ENCODE peak calls at places on chromosomes 1 and 21, in seven cellular contexts. One of them, this sample, is unnamed.

GRCh38 chr1:36528361-36529349 is 45.9 kb upstream of the CSF3R start:
- DNase-seq in OCI-LY7: peak
- DNase-seq in activated CD4-positive, alpha-beta T cell treated with anti-CD3 and anti-CD28 coated beads for 48 hours: no peak
- DNase-seq in T1000: no peak
- DNase-seq in IMR-90: no peak
- DNase-seq in activated T-cell treated with anti-CD3 and anti-CD28 coated beads, Interleukin-2, amount 50 U/mL, for 72 hours: no peak
- DNase-seq in stimulated activated CD8-positive, alpha-beta memory T cell treated with anti-CD3 and anti-CD28 coated beads, Interleukin-7, amount 100 ng/mL, for 1 hour: no peak
- DNase-seq in this sample: no peak

GRCh38 chr1:205141236-205142104 is 19.7 kb upstream of the RBBP5 start:
- DNase-seq in OCI-LY7: peak
- DNase-seq in activated CD4-positive, alpha-beta T cell treated with anti-CD3 and anti-CD28 coated beads for 48 hours: peak
- DNase-seq in T1000: peak
- DNase-seq in IMR-90: peak
- DNase-seq in activated T-cell treated with anti-CD3 and anti-CD28 coated beads, Interleukin-2, amount 50 U/mL, for 72 hours: peak
- DNase-seq in stimulated activated CD8-positive, alpha-beta memory T cell treated with anti-CD3 and anti-CD28 coated beads, Interleukin-7, amount 100 ng/mL, for 1 hour: peak
- DNase-seq in this sample: peak

GRCh38 chr1:28028873-28029654 is 59.3 kb downstream of the EYA3 start:
- DNase-seq in OCI-LY7: no peak
- DNase-seq in activated CD4-positive, alpha-beta T cell treated with anti-CD3 and anti-CD28 coated beads for 48 hours: no peak
- DNase-seq in T1000: no peak
- DNase-seq in IMR-90: peak
- DNase-seq in activated T-cell treated with anti-CD3 and anti-CD28 coated beads, Interleukin-2, amount 50 U/mL, for 72 hours: no peak
- DNase-seq in stimulated activated CD8-positive, alpha-beta memory T cell treated with anti-CD3 and anti-CD28 coated beads, Interleukin-7, amount 100 ng/mL, for 1 hour: no peak
- DNase-seq in this sample: no peak

GRCh38 chr1:52192024-52192423 is 50.1 kb downstream of the ZFYVE9 start:
- DNase-seq in OCI-LY7: no peak
- DNase-seq in activated CD4-positive, alpha-beta T cell treated with anti-CD3 and anti-CD28 coated beads for 48 hours: no peak
- DNase-seq in T1000: no peak
- DNase-seq in IMR-90: no peak
- DNase-seq in activated T-cell treated with anti-CD3 and anti-CD28 coated beads, Interleukin-2, amount 50 U/mL, for 72 hours: no peak
- DNase-seq in stimulated activated CD8-positive, alpha-beta memory T cell treated with anti-CD3 and anti-CD28 coated beads, Interleukin-7, amount 100 ng/mL, for 1 hour: no peak
- DNase-seq in this sample: no peak

GRCh38 chr21:36150192-36150711 is 6.4 kb upstream of the DOP1B start:
- DNase-seq in OCI-LY7: peak
- DNase-seq in activated CD4-positive, alpha-beta T cell treated with anti-CD3 and anti-CD28 coated beads for 48 hours: no peak
- DNase-seq in T1000: no peak
- DNase-seq in IMR-90: peak
- DNase-seq in activated T-cell treated with anti-CD3 and anti-CD28 coated beads, Interleukin-2, amount 50 U/mL, for 72 hours: no peak
- DNase-seq in stimulated activated CD8-positive, alpha-beta memory T cell treated with anti-CD3 and anti-CD28 coated beads, Interleukin-7, amount 100 ng/mL, for 1 hour: no peak
- DNase-seq in this sample: no peak

GRCh38 chr1:1928231-1929101 is 9.4 kb upstream of the TMEM52 start:
- DNase-seq in OCI-LY7: no peak
- DNase-seq in activated CD4-positive, alpha-beta T cell treated with anti-CD3 and anti-CD28 coated beads for 48 hours: no peak
- DNase-seq in T1000: no peak
- DNase-seq in IMR-90: no peak
- DNase-seq in activated T-cell treated with anti-CD3 and anti-CD28 coated beads, Interleukin-2, amount 50 U/mL, for 72 hours: no peak
- DNase-seq in stimulated activated CD8-positive, alpha-beta memory T cell treated with anti-CD3 and anti-CD28 coated beads, Interleukin-7, amount 100 ng/mL, for 1 hour: no peak
- DNase-seq in this sample: no peak

GRCh38 chr1:220684890-220685289 is 5.3 kb upstream of the C1orf115 start:
- DNase-seq in OCI-LY7: no peak
- DNase-seq in activated CD4-positive, alpha-beta T cell treated with anti-CD3 and anti-CD28 coated beads for 48 hours: no peak
- DNase-seq in T1000: no peak
- DNase-seq in IMR-90: no peak
- DNase-seq in activated T-cell treated with anti-CD3 and anti-CD28 coated beads, Interleukin-2, amount 50 U/mL, for 72 hours: no peak
- DNase-seq in stimulated activated CD8-positive, alpha-beta memory T cell treated with anti-CD3 and anti-CD28 coated beads, Interleukin-7, amount 100 ng/mL, for 1 hour: no peak
- DNase-seq in this sample: no peak

GRCh38 chr1:2472109-2472508 is 4.0 kb upstream of the PLCH2 start:
- DNase-seq in OCI-LY7: no peak
- DNase-seq in activated CD4-positive, alpha-beta T cell treated with anti-CD3 and anti-CD28 coated beads for 48 hours: no peak
- DNase-seq in T1000: no peak
- DNase-seq in IMR-90: no peak
- DNase-seq in activated T-cell treated with anti-CD3 and anti-CD28 coated beads, Interleukin-2, amount 50 U/mL, for 72 hours: no peak
- DNase-seq in stimulated activated CD8-positive, alpha-beta memory T cell treated with anti-CD3 and anti-CD28 coated beads, Interleukin-7, amount 100 ng/mL, for 1 hour: no peak
- DNase-seq in this sample: no peak

This sample was measured in keratinocyte.